ENCODE peak calls at places on chromosome 20, in five cellular contexts. One of them, this sample, is unnamed. For H3K27me3, the result is how much of the 10 kb centered on the place peaks cover.

GRCh38 chr20:62496525-62497218 is 20.9 kb upstream of the GATA5 start:
- DNase-seq in astrocyte: no peak
- DNase-seq in tibial artery: no peak
- DNase-seq in stomach: no peak
- DNase-seq in Panc1: no peak
- DNase-seq in this sample: no peak

GRCh38 chr20:5195655-5196054 is 68.8 kb downstream of the CDS2 start:
- DNase-seq in astrocyte: peak
- DNase-seq in tibial artery: no peak
- DNase-seq in stomach: no peak
- DNase-seq in Panc1: no peak
- DNase-seq in this sample: peak

GRCh38 chr20:19368351-19368750 is 155.9 kb downstream of the SLC24A3 start:
- DNase-seq in astrocyte: no peak
- DNase-seq in tibial artery: no peak
- DNase-seq in stomach: no peak
- DNase-seq in Panc1: no peak
- DNase-seq in this sample: no peak

GRCh38 chr20:24991897-24992419 is 593 bp downstream of the APMAP start:
- DNase-seq in astrocyte: no peak
- DNase-seq in tibial artery: no peak
- DNase-seq in stomach: peak
- DNase-seq in Panc1: no peak
- DNase-seq in this sample: peak

GRCh38 chr20:51637241-51637640 is 94.7 kb upstream of the NFATC2 start:
- DNase-seq in astrocyte: no peak
- DNase-seq in tibial artery: no peak
- DNase-seq in stomach: no peak
- DNase-seq in Panc1: no peak
- DNase-seq in this sample: no peak

GRCh38 chr20:23340524-23340923 is 10.1 kb upstream of the NXT1 start:
- DNase-seq in astrocyte: peak
- DNase-seq in tibial artery: peak
- DNase-seq in stomach: peak
- DNase-seq in Panc1: peak
- DNase-seq in this sample: peak

GRCh38 chr20:38434310-38434741 is 802 bp downstream of the SNHG17 start:
- DNase-seq in astrocyte: no peak
- DNase-seq in tibial artery: no peak
- DNase-seq in stomach: no peak
- DNase-seq in Panc1: no peak
- DNase-seq in this sample: no peak

GRCh38 chr20:5569021-5569420 is 181.2 kb upstream of the SHLD1 start:
- DNase-seq in astrocyte: peak
- DNase-seq in tibial artery: no peak
- DNase-seq in stomach: no peak
- DNase-seq in Panc1: peak
- DNase-seq in this sample: peak

GRCh38 chr20:59933849-59934585 is 580 bp upstream of the SYCP2 start:
- DNase-seq in astrocyte: peak
- DNase-seq in tibial artery: peak
- DNase-seq in stomach: peak
- DNase-seq in Panc1: peak
- DNase-seq in this sample: peak

GRCh38 chr20:19347943-19348456 is 135.6 kb downstream of the SLC24A3 start:
- DNase-seq in astrocyte: no peak
- DNase-seq in tibial artery: no peak
- DNase-seq in stomach: no peak
- DNase-seq in Panc1: no peak
- DNase-seq in this sample: no peak

GRCh38 chr20:56360133-56360898 is 1.5 kb downstream of the FAM210B start:
- DNase-seq in astrocyte: no peak
- DNase-seq in tibial artery: no peak
- DNase-seq in stomach: no peak
- DNase-seq in Panc1: no peak
- DNase-seq in this sample: no peak

GRCh38 chr20:57582432-57583288 is 21.8 kb downstream of the PCK1 start:
- DNase-seq in astrocyte: peak
- DNase-seq in tibial artery: peak
- DNase-seq in stomach: peak
- DNase-seq in Panc1: no peak
- DNase-seq in this sample: peak

GRCh38 chr20:57582029-57582378 is 21.1 kb downstream of the PCK1 start:
- DNase-seq in astrocyte: no peak
- DNase-seq in tibial artery: no peak
- DNase-seq in stomach: no peak
- DNase-seq in Panc1: no peak
- DNase-seq in this sample: no peak

GRCh38 chr20:57580478-57581201 is 19.7 kb downstream of the PCK1 start:
- DNase-seq in astrocyte: no peak
- DNase-seq in tibial artery: no peak
- DNase-seq in stomach: no peak
- DNase-seq in Panc1: no peak
- DNase-seq in this sample: no peak

GRCh38 chr20:57579898-57580447 is 19.1 kb downstream of the PCK1 start:
- DNase-seq in astrocyte: peak
- DNase-seq in tibial artery: no peak
- DNase-seq in stomach: no peak
- DNase-seq in Panc1: no peak
- DNase-seq in this sample: no peak

DNA sequence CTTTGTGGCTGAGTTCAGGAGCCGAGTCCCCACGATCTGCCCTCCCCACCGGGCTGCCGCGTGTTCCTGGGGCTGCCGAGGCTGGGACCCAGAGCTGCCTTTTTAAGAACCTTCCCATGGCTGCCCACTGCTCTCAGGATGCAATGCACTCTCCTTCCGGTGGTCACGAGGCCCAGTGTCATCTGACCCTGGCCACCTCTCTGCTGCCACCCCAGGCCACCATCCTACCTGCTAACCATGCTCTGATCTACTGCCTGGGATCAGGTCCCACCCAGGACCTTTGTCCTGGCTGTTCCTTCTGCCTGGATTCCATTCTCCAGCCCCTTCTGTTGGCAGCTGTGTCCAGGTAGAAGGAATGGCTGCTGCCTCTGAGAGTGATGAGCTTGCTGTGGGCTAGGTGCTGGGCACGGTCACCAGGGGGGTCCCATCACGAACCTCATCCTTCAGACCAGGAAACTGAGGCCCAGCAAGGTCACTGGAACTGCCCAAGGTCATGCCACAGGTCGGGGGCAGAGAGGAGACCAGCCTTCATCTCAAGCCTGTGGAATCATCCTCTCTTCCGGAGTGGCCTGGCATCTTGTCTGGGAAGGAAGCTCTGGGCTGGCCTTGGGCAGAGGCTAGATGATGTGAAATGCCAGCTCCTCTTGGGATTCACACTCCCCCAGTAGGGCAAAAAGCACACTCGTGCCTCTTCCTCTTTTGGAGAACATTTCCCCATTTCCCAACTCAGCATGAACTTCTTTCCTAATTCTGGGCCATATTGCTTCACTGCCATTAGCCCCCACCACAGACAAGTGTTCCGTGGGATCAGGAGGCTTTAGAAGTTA is 20.5 kb downstream of the PCK1 start:
- DNase-seq in astrocyte: no peak
- DNase-seq in tibial artery: peak
- DNase-seq in stomach: no peak
- DNase-seq in Panc1: no peak
- DNase-seq in this sample: no peak
- H3K27me3 ChIP-seq in astrocyte: under half
- H3K27me3 ChIP-seq in tibial artery: under half
- H3K27me3 ChIP-seq in stomach: half or more
- H3K27me3 ChIP-seq in Panc1: under half
- H3K27me3 ChIP-seq in this sample: under half

GRCh38 chr20:45944151-45944964 is 9.9 kb downstream of the PCIF1 start:
- DNase-seq in astrocyte: peak
- DNase-seq in tibial artery: no peak
- DNase-seq in stomach: no peak
- DNase-seq in Panc1: no peak
- DNase-seq in this sample: no peak
- H3K27ac ChIP-seq in astrocyte: peak
- H3K27ac ChIP-seq in tibial artery: no peak
- H3K27ac ChIP-seq in stomach: no peak
- H3K27ac ChIP-seq in Panc1: no peak
- H3K27ac ChIP-seq in this sample: no peak

GRCh38 chr20:36860811-36861624 is 14.9 kb upstream of the TLDC2 start:
- DNase-seq in astrocyte: no peak
- DNase-seq in tibial artery: no peak
- DNase-seq in stomach: no peak
- DNase-seq in Panc1: no peak
- DNase-seq in this sample: no peak
- H3K4me3 ChIP-seq in astrocyte: peak
- H3K4me3 ChIP-seq in tibial artery: peak
- H3K4me3 ChIP-seq in stomach: peak
- H3K4me3 ChIP-seq in Panc1: peak
- H3K4me3 ChIP-seq in this sample: peak

DNA sequence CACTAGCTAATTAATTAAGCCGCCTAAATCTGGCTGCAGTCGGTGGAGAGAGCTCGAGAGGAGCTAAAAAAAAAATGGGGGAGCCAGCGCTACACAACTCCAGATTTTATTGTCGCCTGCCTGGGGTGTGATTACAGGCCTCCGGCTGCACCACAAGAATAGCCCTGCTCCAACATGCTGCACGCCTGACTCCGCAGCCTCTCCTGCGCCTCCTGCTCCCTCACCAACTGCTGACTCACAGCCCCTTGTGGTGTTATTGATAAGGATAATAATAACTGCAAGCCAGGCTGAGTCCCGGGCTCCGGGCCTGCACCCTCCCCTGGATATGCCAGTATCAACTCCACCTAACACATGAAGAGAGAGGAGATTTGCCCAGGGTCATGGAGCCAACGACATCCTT is 16.8 kb downstream of the SIRPA start:
- DNase-seq in astrocyte: peak
- DNase-seq in tibial artery: no peak
- DNase-seq in stomach: no peak
- DNase-seq in Panc1: no peak
- DNase-seq in this sample: peak
- H3K27me3 ChIP-seq in astrocyte: under half
- H3K27me3 ChIP-seq in tibial artery: under half
- H3K27me3 ChIP-seq in stomach: under half
- H3K27me3 ChIP-seq in Panc1: under half
- H3K27me3 ChIP-seq in this sample: under half

DNA sequence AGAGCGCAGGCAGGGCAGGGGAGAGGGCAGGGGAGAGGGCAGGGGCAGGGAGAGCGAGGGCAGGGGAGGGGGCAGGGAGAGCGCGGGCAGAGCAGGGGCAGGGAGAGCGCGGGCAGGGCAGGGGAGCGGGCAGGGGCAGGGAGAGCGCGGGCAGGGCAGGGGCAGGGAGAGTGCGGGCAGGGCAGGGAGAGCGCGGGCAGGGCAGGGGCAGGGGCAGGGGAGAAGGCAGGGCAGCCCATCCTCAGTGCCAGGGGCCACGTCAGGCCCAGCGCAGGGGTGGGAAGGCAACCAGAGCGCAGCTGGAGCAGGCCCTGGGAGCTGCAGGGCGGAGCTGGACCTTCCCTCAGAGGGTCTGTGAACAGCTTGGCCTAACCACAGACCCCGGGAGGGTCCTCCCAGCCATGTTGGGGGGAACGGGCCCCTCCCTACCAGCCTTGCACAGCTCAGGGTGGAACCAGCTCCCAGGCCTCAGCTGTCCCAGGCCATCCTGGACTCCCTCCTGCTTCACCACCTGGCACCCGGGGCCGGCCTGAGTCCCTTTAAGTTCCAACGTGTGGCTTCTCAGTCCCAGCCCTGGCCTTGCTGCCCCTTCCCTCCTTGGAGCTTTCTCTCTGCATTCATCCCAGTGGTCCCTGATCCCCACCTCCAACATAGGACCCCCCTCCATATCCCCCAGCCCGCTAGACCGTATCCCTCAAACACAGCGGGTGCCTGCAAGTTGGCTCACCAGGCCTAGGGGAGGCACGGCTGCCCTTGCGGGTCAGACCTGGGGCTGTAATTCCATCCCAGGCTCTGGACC is 5.5 kb upstream of the ZBTB46 start:
- DNase-seq in astrocyte: no peak
- DNase-seq in tibial artery: no peak
- DNase-seq in stomach: no peak
- DNase-seq in Panc1: no peak
- DNase-seq in this sample: no peak
- H3K27ac ChIP-seq in astrocyte: no peak
- H3K27ac ChIP-seq in tibial artery: no peak
- H3K27ac ChIP-seq in stomach: no peak
- H3K27ac ChIP-seq in Panc1: no peak
- H3K27ac ChIP-seq in this sample: no peak

This sample was measured in brain microvascular endothelial cell.